ENCODE peak calls at places on chromosomes 5 and 9, in five cellular contexts. One of them, this sample, is unnamed.

GRCh38 chr9:130264414-130265350 is 878 bp upstream of the HMCN2 start:
- DNase-seq in cardiac fibroblast: no peak
- DNase-seq in posterior vena cava: peak; percentile 15
- DNase-seq in stimulated activated CD4-positive, alpha-beta T cell treated with anti-CD3 and anti-CD28 coated beads, Interleukin-1b, Interleukin-23, amount 100 ng/mL, for 4 hours: no peak
- DNase-seq in fibroblast of mammary gland: no peak
- DNase-seq in this sample: no peak

GRCh38 chr5:81751836-81752643 is 1.1 kb upstream of the SSBP2 start:
- DNase-seq in cardiac fibroblast: no peak
- DNase-seq in fibroblast of mammary gland: peak; percentile 11
- DNase-seq in posterior vena cava: peak; percentile 83
- DNase-seq in stimulated activated CD4-positive, alpha-beta T cell treated with anti-CD3 and anti-CD28 coated beads, Interleukin-1b, Interleukin-23, amount 100 ng/mL, for 4 hours: no peak
- DNase-seq in this sample: no peak

GRCh38 chr5:168916266-168916665 is 337.1 kb upstream of the PANK3 start:
- DNase-seq in posterior vena cava: peak; percentile 94
- DNase-seq in cardiac fibroblast: peak; percentile 4
- DNase-seq in fibroblast of mammary gland: peak; percentile 46
- DNase-seq in stimulated activated CD4-positive, alpha-beta T cell treated with anti-CD3 and anti-CD28 coated beads, Interleukin-1b, Interleukin-23, amount 100 ng/mL, for 4 hours: no peak
- DNase-seq in this sample: peak; percentile 27

GRCh38 chr5:124372457-124372856 is 374.0 kb downstream of the ZNF608 start:
- DNase-seq in cardiac fibroblast: no peak
- DNase-seq in stimulated activated CD4-positive, alpha-beta T cell treated with anti-CD3 and anti-CD28 coated beads, Interleukin-1b, Interleukin-23, amount 100 ng/mL, for 4 hours: no peak
- DNase-seq in posterior vena cava: no peak
- DNase-seq in fibroblast of mammary gland: no peak
- DNase-seq in this sample: no peak

GRCh38 chr5:64074533-64074932 is 91.1 kb upstream of the RNF180 start:
- DNase-seq in stimulated activated CD4-positive, alpha-beta T cell treated with anti-CD3 and anti-CD28 coated beads, Interleukin-1b, Interleukin-23, amount 100 ng/mL, for 4 hours: no peak
- DNase-seq in cardiac fibroblast: peak; percentile 61
- DNase-seq in posterior vena cava: no peak
- DNase-seq in fibroblast of mammary gland: peak; percentile 44
- DNase-seq in this sample: no peak

GRCh38 chr9:122372856-122373845 is 2.3 kb downstream of the PTGS1 start:
- DNase-seq in fibroblast of mammary gland: no peak
- DNase-seq in posterior vena cava: peak; percentile 81
- DNase-seq in cardiac fibroblast: no peak
- DNase-seq in stimulated activated CD4-positive, alpha-beta T cell treated with anti-CD3 and anti-CD28 coated beads, Interleukin-1b, Interleukin-23, amount 100 ng/mL, for 4 hours: no peak
- DNase-seq in this sample: no peak

GRCh38 chr5:37816331-37816730 is 23.5 kb downstream of the GDNF start:
- DNase-seq in fibroblast of mammary gland: no peak
- DNase-seq in stimulated activated CD4-positive, alpha-beta T cell treated with anti-CD3 and anti-CD28 coated beads, Interleukin-1b, Interleukin-23, amount 100 ng/mL, for 4 hours: no peak
- DNase-seq in cardiac fibroblast: peak; percentile 21
- DNase-seq in posterior vena cava: no peak
- DNase-seq in this sample: no peak

GRCh38 chr5:107948377-107948776 is 277.6 kb upstream of the EFNA5 start:
- DNase-seq in cardiac fibroblast: no peak
- DNase-seq in fibroblast of mammary gland: no peak
- DNase-seq in posterior vena cava: no peak
- DNase-seq in stimulated activated CD4-positive, alpha-beta T cell treated with anti-CD3 and anti-CD28 coated beads, Interleukin-1b, Interleukin-23, amount 100 ng/mL, for 4 hours: no peak
- DNase-seq in this sample: no peak

GRCh38 chr5:133718457-133718856 is 106.1 kb upstream of the FSTL4 start:
- DNase-seq in posterior vena cava: no peak
- DNase-seq in stimulated activated CD4-positive, alpha-beta T cell treated with anti-CD3 and anti-CD28 coated beads, Interleukin-1b, Interleukin-23, amount 100 ng/mL, for 4 hours: no peak
- DNase-seq in cardiac fibroblast: no peak
- DNase-seq in fibroblast of mammary gland: no peak
- DNase-seq in this sample: no peak

GRCh38 chr9:14992516-14992915 is 82.3 kb upstream of the FREM1 start:
- DNase-seq in posterior vena cava: no peak
- DNase-seq in stimulated activated CD4-positive, alpha-beta T cell treated with anti-CD3 and anti-CD28 coated beads, Interleukin-1b, Interleukin-23, amount 100 ng/mL, for 4 hours: no peak
- DNase-seq in fibroblast of mammary gland: peak; percentile 15
- DNase-seq in cardiac fibroblast: no peak
- DNase-seq in this sample: no peak

GRCh38 chr9:70496244-70496643 is 81.8 kb upstream of the KLF9 start:
- DNase-seq in cardiac fibroblast: no peak
- DNase-seq in posterior vena cava: no peak
- DNase-seq in fibroblast of mammary gland: no peak
- DNase-seq in stimulated activated CD4-positive, alpha-beta T cell treated with anti-CD3 and anti-CD28 coated beads, Interleukin-1b, Interleukin-23, amount 100 ng/mL, for 4 hours: no peak
- DNase-seq in this sample: no peak

GRCh38 chr9:95079461-95079860 is 238.0 kb downstream of the FANCC start:
- DNase-seq in fibroblast of mammary gland: no peak
- DNase-seq in posterior vena cava: no peak
- DNase-seq in cardiac fibroblast: no peak
- DNase-seq in stimulated activated CD4-positive, alpha-beta T cell treated with anti-CD3 and anti-CD28 coated beads, Interleukin-1b, Interleukin-23, amount 100 ng/mL, for 4 hours: no peak
- DNase-seq in this sample: no peak

GRCh38 chr9:131824175-131824594 is 84.3 kb upstream of the RAPGEF1 start:
- DNase-seq in cardiac fibroblast: no peak
- DNase-seq in fibroblast of mammary gland: no peak
- DNase-seq in stimulated activated CD4-positive, alpha-beta T cell treated with anti-CD3 and anti-CD28 coated beads, Interleukin-1b, Interleukin-23, amount 100 ng/mL, for 4 hours: no peak
- DNase-seq in posterior vena cava: no peak
- DNase-seq in this sample: no peak

GRCh38 chr5:65100846-65101678 is 332.3 kb downstream of the CWC27 start:
- DNase-seq in posterior vena cava: peak; percentile 83
- DNase-seq in cardiac fibroblast: peak; percentile 89
- DNase-seq in fibroblast of mammary gland: peak; percentile 89
- DNase-seq in stimulated activated CD4-positive, alpha-beta T cell treated with anti-CD3 and anti-CD28 coated beads, Interleukin-1b, Interleukin-23, amount 100 ng/mL, for 4 hours: no peak
- DNase-seq in this sample: peak; percentile 63

GRCh38 chr9:90894956-90895687 is 93.5 kb downstream of the SYK start:
- DNase-seq in fibroblast of mammary gland: no peak
- DNase-seq in stimulated activated CD4-positive, alpha-beta T cell treated with anti-CD3 and anti-CD28 coated beads, Interleukin-1b, Interleukin-23, amount 100 ng/mL, for 4 hours: no peak
- DNase-seq in posterior vena cava: no peak
- DNase-seq in cardiac fibroblast: peak; percentile 18
- DNase-seq in this sample: peak; percentile 50

GRCh38 chr5:45334939-45335338 is 361.2 kb downstream of the HCN1 start:
- DNase-seq in cardiac fibroblast: no peak
- DNase-seq in stimulated activated CD4-positive, alpha-beta T cell treated with anti-CD3 and anti-CD28 coated beads, Interleukin-1b, Interleukin-23, amount 100 ng/mL, for 4 hours: no peak
- DNase-seq in fibroblast of mammary gland: no peak
- DNase-seq in posterior vena cava: no peak
- DNase-seq in this sample: no peak

GRCh38 chr9:97907051-97907450 is 15.2 kb downstream of the TRMO start:
- DNase-seq in cardiac fibroblast: no peak
- DNase-seq in posterior vena cava: no peak
- DNase-seq in stimulated activated CD4-positive, alpha-beta T cell treated with anti-CD3 and anti-CD28 coated beads, Interleukin-1b, Interleukin-23, amount 100 ng/mL, for 4 hours: no peak
- DNase-seq in fibroblast of mammary gland: no peak
- DNase-seq in this sample: no peak

GRCh38 chr9:94563548-94563947 is 8.7 kb downstream of the PCAT7 start:
- DNase-seq in stimulated activated CD4-positive, alpha-beta T cell treated with anti-CD3 and anti-CD28 coated beads, Interleukin-1b, Interleukin-23, amount 100 ng/mL, for 4 hours: no peak
- DNase-seq in posterior vena cava: no peak
- DNase-seq in cardiac fibroblast: no peak
- DNase-seq in fibroblast of mammary gland: no peak
- DNase-seq in this sample: no peak

GRCh38 chr5:54902817-54903473 is 82.4 kb downstream of the ESM1 start:
- DNase-seq in fibroblast of mammary gland: peak; percentile 74
- DNase-seq in cardiac fibroblast: peak; percentile 66
- DNase-seq in stimulated activated CD4-positive, alpha-beta T cell treated with anti-CD3 and anti-CD28 coated beads, Interleukin-1b, Interleukin-23, amount 100 ng/mL, for 4 hours: peak; percentile 11
- DNase-seq in posterior vena cava: no peak
- DNase-seq in this sample: no peak

GRCh38 chr5:10632110-10632903 is 68.4 kb downstream of the ANKRD33B start:
- DNase-seq in stimulated activated CD4-positive, alpha-beta T cell treated with anti-CD3 and anti-CD28 coated beads, Interleukin-1b, Interleukin-23, amount 100 ng/mL, for 4 hours: peak; percentile 40
- DNase-seq in cardiac fibroblast: peak; percentile 77
- DNase-seq in posterior vena cava: peak; percentile 76
- DNase-seq in fibroblast of mammary gland: peak; percentile 83
- DNase-seq in this sample: no peak

GRCh38 chr9:133499130-133499891 is 20.4 kb upstream of the SLC2A6 start:
- DNase-seq in posterior vena cava: no peak
- DNase-seq in fibroblast of mammary gland: no peak
- DNase-seq in stimulated activated CD4-positive, alpha-beta T cell treated with anti-CD3 and anti-CD28 coated beads, Interleukin-1b, Interleukin-23, amount 100 ng/mL, for 4 hours: no peak
- DNase-seq in cardiac fibroblast: no peak
- DNase-seq in this sample: peak; percentile 6

GRCh38 chr5:38538161-38538560 is 18.3 kb downstream of the LIFR start:
- DNase-seq in cardiac fibroblast: no peak
- DNase-seq in stimulated activated CD4-positive, alpha-beta T cell treated with anti-CD3 and anti-CD28 coated beads, Interleukin-1b, Interleukin-23, amount 100 ng/mL, for 4 hours: no peak
- DNase-seq in fibroblast of mammary gland: no peak
- DNase-seq in posterior vena cava: no peak
- DNase-seq in this sample: no peak

GRCh38 chr9:757246-757881 is 84.1 kb upstream of the DMRT1 start:
- DNase-seq in stimulated activated CD4-positive, alpha-beta T cell treated with anti-CD3 and anti-CD28 coated beads, Interleukin-1b, Interleukin-23, amount 100 ng/mL, for 4 hours: no peak
- DNase-seq in cardiac fibroblast: peak; percentile 75
- DNase-seq in posterior vena cava: no peak
- DNase-seq in fibroblast of mammary gland: peak; percentile 72
- DNase-seq in this sample: peak; percentile 32

GRCh38 chr5:96924016-96924443 is 11.8 kb upstream of the LNPEP start:
- DNase-seq in cardiac fibroblast: no peak
- DNase-seq in fibroblast of mammary gland: no peak
- DNase-seq in posterior vena cava: no peak
- DNase-seq in stimulated activated CD4-positive, alpha-beta T cell treated with anti-CD3 and anti-CD28 coated beads, Interleukin-1b, Interleukin-23, amount 100 ng/mL, for 4 hours: no peak
- DNase-seq in this sample: no peak

GRCh38 chr9:125494555-125494920 is 212.5 kb downstream of the MAPKAP1 start:
- DNase-seq in fibroblast of mammary gland: peak; percentile 49
- DNase-seq in cardiac fibroblast: no peak
- DNase-seq in stimulated activated CD4-positive, alpha-beta T cell treated with anti-CD3 and anti-CD28 coated beads, Interleukin-1b, Interleukin-23, amount 100 ng/mL, for 4 hours: no peak
- DNase-seq in posterior vena cava: no peak
- DNase-seq in this sample: no peak

GRCh38 chr5:88262116-88262515 is 6.5 kb downstream of the TMEM161B start:
- DNase-seq in cardiac fibroblast: peak; percentile 55
- DNase-seq in stimulated activated CD4-positive, alpha-beta T cell treated with anti-CD3 and anti-CD28 coated beads, Interleukin-1b, Interleukin-23, amount 100 ng/mL, for 4 hours: no peak
- DNase-seq in fibroblast of mammary gland: peak; percentile 41
- DNase-seq in posterior vena cava: no peak
- DNase-seq in this sample: no peak

GRCh38 chr9:107106416-107106815 is 176.7 kb upstream of the RAD23B start:
- DNase-seq in stimulated activated CD4-positive, alpha-beta T cell treated with anti-CD3 and anti-CD28 coated beads, Interleukin-1b, Interleukin-23, amount 100 ng/mL, for 4 hours: no peak
- DNase-seq in fibroblast of mammary gland: no peak
- DNase-seq in cardiac fibroblast: no peak
- DNase-seq in posterior vena cava: no peak
- DNase-seq in this sample: no peak

GRCh38 chr5:159582756-159583523 is 252.7 kb upstream of the IL12B start:
- DNase-seq in posterior vena cava: no peak
- DNase-seq in stimulated activated CD4-positive, alpha-beta T cell treated with anti-CD3 and anti-CD28 coated beads, Interleukin-1b, Interleukin-23, amount 100 ng/mL, for 4 hours: no peak
- DNase-seq in fibroblast of mammary gland: peak; percentile 69
- DNase-seq in cardiac fibroblast: peak; percentile 73
- DNase-seq in this sample: no peak